ENCODE peak calls at places on chromosomes 5 and 9, in nine cellular contexts. F is GM12865; G is GM10248; A is EH; J is BJ; D is NCI-H1105; W is activated T-cell treated with anti-CD3 and anti-CD28 coated beads, Interleukin-2, amount 50 U/mL, for 48 hours; N is EL; M is lower leg skin. V is an unnamed sample.
A peak's percentile ranks its signal among the peaks of the same experiment; 100 is the strongest.

GRCh38 chr9:35828716-35829083 is at the start of gene FAM221B:
- DNase-seq in M (peak; percentile 91), N (no peak), F (no peak), A (no peak), J (no peak), D (no peak), G (no peak), W (no peak), V (peak; percentile 34)

GRCh38 chr9:91882628-91883027 is 67.4 kb downstream of the ROR2 start:
- DNase-seq in D (no peak), N (no peak), A (no peak), F (no peak), W (no peak), G (no peak), J (no peak), M (peak; percentile 32), V (no peak)

GRCh38 chr9:33346564-33346963 is 55.8 kb downstream of the AQP7 start:
- DNase-seq in F (no peak), M (no peak), D (no peak), A (no peak), J (no peak), G (no peak), N (no peak), W (no peak), V (no peak)

GRCh38 chr9:88436379-88436778 is 48.1 kb downstream of the SPIN1 start:
- DNase-seq in M (no peak), W (no peak), D (no peak), J (no peak), N (no peak), G (no peak), F (no peak), A (no peak), V (no peak)

GRCh38 chr9:35603506-35603985 is 1.5 kb upstream of the TESK1 start:
- DNase-seq in A (peak; percentile 88), M (peak; percentile 97), F (no peak), D (no peak), W (no peak), J (peak; percentile 62), G (no peak), N (peak; percentile 76), V (peak; percentile 61)

GRCh38 chr5:149445739-149446369 is 66.8 kb upstream of the IL17B start:
- DNase-seq in M (no peak), D (no peak), W (no peak), A (peak; percentile 100), F (no peak), N (peak; percentile 98), G (no peak), J (peak; percentile 100), V (no peak)

GRCh38 chr5:76345582-76345981 is 57.5 kb upstream of the IQGAP2 start:
- DNase-seq in J (no peak), G (no peak), D (no peak), M (no peak), A (no peak), F (no peak), W (no peak), N (no peak), V (no peak)

GRCh38 chr5:89289604-89290003 is 406.6 kb upstream of the MEF2C start:
- DNase-seq in N (peak; percentile 11), D (no peak), M (no peak), G (no peak), J (no peak), F (no peak), A (peak; percentile 26), W (no peak), V (no peak)

GRCh38 chr9:126630458-126631237 is 16.9 kb downstream of the LMX1B start:
- DNase-seq in A (no peak), D (no peak), N (no peak), J (no peak), W (no peak), M (no peak), F (no peak), G (no peak), V (no peak)

GRCh38 chr5:141821430-141821925 is 56.7 kb downstream of the PCDH1 start:
- DNase-seq in G (no peak), W (no peak), A (peak; percentile 95), J (peak; percentile 90), M (no peak), N (peak; percentile 87), D (no peak), F (no peak), V (no peak)

GRCh38 chr5:124920909-124921666 is 174.6 kb upstream of the ZNF608 start:
- DNase-seq in N (no peak), G (peak; percentile 52), M (no peak), F (peak; percentile 90), D (no peak), J (no peak), W (no peak), A (no peak), V (no peak)

GRCh38 chr5:180345186-180345585 is 8.0 kb downstream of the GFPT2 start:
- DNase-seq in N (no peak), G (no peak), A (no peak), D (no peak), W (no peak), F (no peak), J (no peak), M (no peak), V (no peak)

GRCh38 chr5:154368041-154368800 is 77.6 kb upstream of the SAP30L start:
- DNase-seq in F (no peak), N (peak; percentile 95), A (peak; percentile 96), G (no peak), M (no peak), W (no peak), D (no peak), J (peak; percentile 88), V (peak; percentile 33)

GRCh38 chr9:100324594-100325200 is 28.0 kb downstream of the TEX10 start:
- DNase-seq in G (peak; percentile 20), J (no peak), N (peak; percentile 28), D (no peak), W (no peak), A (peak; percentile 55), F (peak; percentile 30), M (no peak), V (no peak)

GRCh38 chr5:123441408-123441807 is 18.2 kb upstream of the CEP120 start:
- DNase-seq in F (peak; percentile 72), A (no peak), M (no peak), W (peak; percentile 63), G (no peak), N (no peak), J (no peak), D (no peak), V (no peak)

GRCh38 chr5:172939045-172939444 is 20.2 kb upstream of the RPL26L1 start:
- DNase-seq in A (peak; percentile 68), J (no peak), G (no peak), N (peak; percentile 53), W (peak; percentile 35), F (no peak), M (no peak), D (no peak), V (no peak)

GRCh38 chr5:90940227-90940995 is 381.8 kb downstream of the ADGRV1 start:
- DNase-seq in F (peak; percentile 79), N (peak; percentile 38), D (peak; percentile 23), A (peak; percentile 35), W (peak; percentile 39), J (no peak), M (no peak), G (peak; percentile 41), V (no peak)

GRCh38 chr5:60410427-60410826 is 289.5 kb downstream of the DEPDC1B start:
- DNase-seq in F (peak; percentile 2), G (no peak), A (no peak), J (no peak), M (no peak), N (peak; percentile 6), W (no peak), D (no peak), V (no peak)